ENCODE peak calls at places on chromosomes 7 and 10, in nine cellular contexts. One of them, this sample, is unnamed.

GRCh38 chr10:26859241-26860025 is 1.3 kb downstream of the ABI1 start:
- DNase-seq in RKO: peak; percentile 26
- DNase-seq in activated effector memory CD4-positive, alpha-beta T cell treated with anti-CD3 and anti-CD28 coated beads, Interleukin-2, amount 50 U/mL, for 16 hours: no peak
- DNase-seq in left cardiac atrium: no peak
- DNase-seq in ELR: peak; percentile 20
- DNase-seq in foreskin melanocyte: no peak
- DNase-seq in fibroblast of the conjunctiva: no peak
- DNase-seq in naive thymus-derived CD4-positive, alpha-beta T cell: no peak
- DNase-seq in heart right ventricle: no peak
- DNase-seq in this sample: no peak

GRCh38 chr10:7449063-7449695 is 38.3 kb upstream of the SFMBT2 start:
- DNase-seq in RKO: no peak
- DNase-seq in activated effector memory CD4-positive, alpha-beta T cell treated with anti-CD3 and anti-CD28 coated beads, Interleukin-2, amount 50 U/mL, for 16 hours: no peak
- DNase-seq in left cardiac atrium: no peak
- DNase-seq in ELR: no peak
- DNase-seq in foreskin melanocyte: no peak
- DNase-seq in fibroblast of the conjunctiva: no peak
- DNase-seq in naive thymus-derived CD4-positive, alpha-beta T cell: no peak
- DNase-seq in heart right ventricle: no peak
- DNase-seq in this sample: no peak

GRCh38 chr7:39073432-39073831 is 95.7 kb downstream of the POU6F2 start:
- DNase-seq in RKO: no peak
- DNase-seq in activated effector memory CD4-positive, alpha-beta T cell treated with anti-CD3 and anti-CD28 coated beads, Interleukin-2, amount 50 U/mL, for 16 hours: no peak
- DNase-seq in left cardiac atrium: peak; percentile 25
- DNase-seq in ELR: no peak
- DNase-seq in foreskin melanocyte: peak; percentile 8
- DNase-seq in fibroblast of the conjunctiva: no peak
- DNase-seq in naive thymus-derived CD4-positive, alpha-beta T cell: no peak
- DNase-seq in heart right ventricle: no peak
- DNase-seq in this sample: no peak

GRCh38 chr10:116713846-116714245 is 28.5 kb downstream of the HSPA12A start:
- DNase-seq in RKO: no peak
- DNase-seq in activated effector memory CD4-positive, alpha-beta T cell treated with anti-CD3 and anti-CD28 coated beads, Interleukin-2, amount 50 U/mL, for 16 hours: no peak
- DNase-seq in left cardiac atrium: no peak
- DNase-seq in ELR: no peak
- DNase-seq in foreskin melanocyte: no peak
- DNase-seq in fibroblast of the conjunctiva: no peak
- DNase-seq in naive thymus-derived CD4-positive, alpha-beta T cell: no peak
- DNase-seq in heart right ventricle: no peak
- DNase-seq in this sample: no peak

GRCh38 chr10:46546591-46547330 is 9.7 kb downstream of the GPRIN2 start:
- DNase-seq in RKO: no peak
- DNase-seq in activated effector memory CD4-positive, alpha-beta T cell treated with anti-CD3 and anti-CD28 coated beads, Interleukin-2, amount 50 U/mL, for 16 hours: peak; percentile 63
- DNase-seq in left cardiac atrium: peak; percentile 26
- DNase-seq in ELR: no peak
- DNase-seq in foreskin melanocyte: no peak
- DNase-seq in fibroblast of the conjunctiva: no peak
- DNase-seq in naive thymus-derived CD4-positive, alpha-beta T cell: no peak
- DNase-seq in heart right ventricle: peak; percentile 3
- DNase-seq in this sample: peak; percentile 13

GRCh38 chr10:66888237-66888636 is 37.6 kb upstream of the LRRTM3 start:
- DNase-seq in RKO: no peak
- DNase-seq in activated effector memory CD4-positive, alpha-beta T cell treated with anti-CD3 and anti-CD28 coated beads, Interleukin-2, amount 50 U/mL, for 16 hours: no peak
- DNase-seq in left cardiac atrium: no peak
- DNase-seq in ELR: no peak
- DNase-seq in foreskin melanocyte: no peak
- DNase-seq in fibroblast of the conjunctiva: no peak
- DNase-seq in naive thymus-derived CD4-positive, alpha-beta T cell: no peak
- DNase-seq in heart right ventricle: no peak
- DNase-seq in this sample: no peak

GRCh38 chr7:29413511-29414178 is 150.0 kb upstream of the PRR15 start:
- DNase-seq in RKO: no peak
- DNase-seq in activated effector memory CD4-positive, alpha-beta T cell treated with anti-CD3 and anti-CD28 coated beads, Interleukin-2, amount 50 U/mL, for 16 hours: no peak
- DNase-seq in left cardiac atrium: no peak
- DNase-seq in ELR: no peak
- DNase-seq in foreskin melanocyte: no peak
- DNase-seq in fibroblast of the conjunctiva: no peak
- DNase-seq in naive thymus-derived CD4-positive, alpha-beta T cell: no peak
- DNase-seq in heart right ventricle: no peak
- DNase-seq in this sample: no peak

GRCh38 chr7:24721378-24722030 is 35.8 kb downstream of the GSDME start:
- DNase-seq in RKO: no peak
- DNase-seq in activated effector memory CD4-positive, alpha-beta T cell treated with anti-CD3 and anti-CD28 coated beads, Interleukin-2, amount 50 U/mL, for 16 hours: no peak
- DNase-seq in left cardiac atrium: no peak
- DNase-seq in ELR: no peak
- DNase-seq in foreskin melanocyte: no peak
- DNase-seq in fibroblast of the conjunctiva: no peak
- DNase-seq in naive thymus-derived CD4-positive, alpha-beta T cell: no peak
- DNase-seq in heart right ventricle: no peak
- DNase-seq in this sample: no peak

GRCh38 chr10:30094601-30095000 is 35.2 kb upstream of the JCAD start:
- DNase-seq in RKO: no peak
- DNase-seq in activated effector memory CD4-positive, alpha-beta T cell treated with anti-CD3 and anti-CD28 coated beads, Interleukin-2, amount 50 U/mL, for 16 hours: no peak
- DNase-seq in left cardiac atrium: no peak
- DNase-seq in ELR: no peak
- DNase-seq in foreskin melanocyte: no peak
- DNase-seq in fibroblast of the conjunctiva: no peak
- DNase-seq in naive thymus-derived CD4-positive, alpha-beta T cell: no peak
- DNase-seq in heart right ventricle: no peak
- DNase-seq in this sample: no peak

GRCh38 chr10:8912108-8912507 is 857.6 kb downstream of the GATA3 start:
- DNase-seq in RKO: no peak
- DNase-seq in activated effector memory CD4-positive, alpha-beta T cell treated with anti-CD3 and anti-CD28 coated beads, Interleukin-2, amount 50 U/mL, for 16 hours: no peak
- DNase-seq in left cardiac atrium: no peak
- DNase-seq in ELR: no peak
- DNase-seq in foreskin melanocyte: no peak
- DNase-seq in fibroblast of the conjunctiva: no peak
- DNase-seq in naive thymus-derived CD4-positive, alpha-beta T cell: no peak
- DNase-seq in heart right ventricle: no peak
- DNase-seq in this sample: no peak

GRCh38 chr10:106802949-106803348 is 361.6 kb downstream of the SORCS1 start:
- DNase-seq in RKO: no peak
- DNase-seq in activated effector memory CD4-positive, alpha-beta T cell treated with anti-CD3 and anti-CD28 coated beads, Interleukin-2, amount 50 U/mL, for 16 hours: no peak
- DNase-seq in left cardiac atrium: no peak
- DNase-seq in ELR: no peak
- DNase-seq in foreskin melanocyte: no peak
- DNase-seq in fibroblast of the conjunctiva: no peak
- DNase-seq in naive thymus-derived CD4-positive, alpha-beta T cell: no peak
- DNase-seq in heart right ventricle: no peak
- DNase-seq in this sample: no peak

GRCh38 chr10:62817120-62817762 is 1.1 kb upstream of the EGR2 start:
- DNase-seq in RKO: peak; percentile 70
- DNase-seq in activated effector memory CD4-positive, alpha-beta T cell treated with anti-CD3 and anti-CD28 coated beads, Interleukin-2, amount 50 U/mL, for 16 hours: peak; percentile 88
- DNase-seq in left cardiac atrium: peak; percentile 66
- DNase-seq in ELR: peak; percentile 44
- DNase-seq in foreskin melanocyte: peak; percentile 15
- DNase-seq in fibroblast of the conjunctiva: no peak
- DNase-seq in naive thymus-derived CD4-positive, alpha-beta T cell: no peak
- DNase-seq in heart right ventricle: peak; percentile 57
- DNase-seq in this sample: peak; percentile 65

GRCh38 chr10:58743466-58744115 is 230.9 kb downstream of the BICC1 start:
- DNase-seq in RKO: no peak
- DNase-seq in activated effector memory CD4-positive, alpha-beta T cell treated with anti-CD3 and anti-CD28 coated beads, Interleukin-2, amount 50 U/mL, for 16 hours: no peak
- DNase-seq in left cardiac atrium: no peak
- DNase-seq in ELR: no peak
- DNase-seq in foreskin melanocyte: no peak
- DNase-seq in fibroblast of the conjunctiva: no peak
- DNase-seq in naive thymus-derived CD4-positive, alpha-beta T cell: no peak
- DNase-seq in heart right ventricle: no peak
- DNase-seq in this sample: no peak

GRCh38 chr7:132083126-132084123 is 492.8 kb downstream of the PLXNA4 start:
- DNase-seq in RKO: no peak
- DNase-seq in activated effector memory CD4-positive, alpha-beta T cell treated with anti-CD3 and anti-CD28 coated beads, Interleukin-2, amount 50 U/mL, for 16 hours: no peak
- DNase-seq in left cardiac atrium: no peak
- DNase-seq in ELR: no peak
- DNase-seq in foreskin melanocyte: no peak
- DNase-seq in fibroblast of the conjunctiva: no peak
- DNase-seq in naive thymus-derived CD4-positive, alpha-beta T cell: no peak
- DNase-seq in heart right ventricle: no peak
- DNase-seq in this sample: no peak

GRCh38 chr7:131623154-131623553 is 66.7 kb upstream of the PODXL start:
- DNase-seq in RKO: no peak
- DNase-seq in activated effector memory CD4-positive, alpha-beta T cell treated with anti-CD3 and anti-CD28 coated beads, Interleukin-2, amount 50 U/mL, for 16 hours: no peak
- DNase-seq in left cardiac atrium: peak; percentile 86
- DNase-seq in ELR: no peak
- DNase-seq in foreskin melanocyte: no peak
- DNase-seq in fibroblast of the conjunctiva: no peak
- DNase-seq in naive thymus-derived CD4-positive, alpha-beta T cell: no peak
- DNase-seq in heart right ventricle: peak; percentile 84
- DNase-seq in this sample: no peak

GRCh38 chr10:92124524-92125168 is 166.2 kb downstream of the CPEB3 start:
- DNase-seq in RKO: no peak
- DNase-seq in activated effector memory CD4-positive, alpha-beta T cell treated with anti-CD3 and anti-CD28 coated beads, Interleukin-2, amount 50 U/mL, for 16 hours: no peak
- DNase-seq in left cardiac atrium: peak; percentile 26
- DNase-seq in ELR: peak; percentile 53
- DNase-seq in foreskin melanocyte: no peak
- DNase-seq in fibroblast of the conjunctiva: peak; percentile 76
- DNase-seq in naive thymus-derived CD4-positive, alpha-beta T cell: no peak
- DNase-seq in heart right ventricle: peak; percentile 12
- DNase-seq in this sample: no peak

GRCh38 chr7:124762611-124763143 is 2.9 kb downstream of the GPR37 start:
- DNase-seq in RKO: no peak
- DNase-seq in activated effector memory CD4-positive, alpha-beta T cell treated with anti-CD3 and anti-CD28 coated beads, Interleukin-2, amount 50 U/mL, for 16 hours: no peak
- DNase-seq in left cardiac atrium: no peak
- DNase-seq in ELR: no peak
- DNase-seq in foreskin melanocyte: no peak
- DNase-seq in fibroblast of the conjunctiva: no peak
- DNase-seq in naive thymus-derived CD4-positive, alpha-beta T cell: no peak
- DNase-seq in heart right ventricle: no peak
- DNase-seq in this sample: no peak